ENCODE peak calls at places on chromosome 15, in nine cellular contexts. W, T, E, I, L, X, K, J and N are unnamed samples.

GRCh38 chr15:59205839-59206622 is 612 bp upstream of the LDHAL6B start:
- DNase-seq in W (no peak), T (no peak), E (no peak), I (no peak), L (no peak), X (no peak), K (no peak), J (no peak), N (no peak)

GRCh38 chr15:71096676-71097075 is 18.6 kb upstream of the THSD4 start:
- DNase-seq in W (no peak), T (no peak), E (no peak), I (no peak), L (peak), X (peak), K (no peak), J (no peak), N (no peak)

GRCh38 chr15:31745841-31746240 is 284.5 kb upstream of the CHRNA7 start:
- DNase-seq in W (no peak), T (no peak), E (no peak), I (no peak), L (no peak), X (no peak), K (no peak), J (no peak), N (no peak)

GRCh38 chr15:70347321-70347720 is 249.6 kb upstream of the TLE3 start:
- DNase-seq in W (no peak), T (no peak), E (no peak), I (no peak), L (no peak), X (no peak), K (no peak), J (no peak), N (no peak)

GRCh38 chr15:40069178-40070165 is 30.5 kb upstream of the SRP14 start:
- DNase-seq in W (no peak), T (peak), E (peak), I (peak), L (peak), X (peak), K (no peak), J (peak), N (peak)

GRCh38 chr15:40249477-40250303 is 10.8 kb downstream of the PAK6 start:
- DNase-seq in W (no peak), T (no peak), E (peak), I (peak), L (peak), X (no peak), K (no peak), J (peak), N (peak)

GRCh38 chr15:46865155-46865554 is 852.1 kb upstream of the SEMA6D start:
- DNase-seq in W (no peak), T (no peak), E (no peak), I (no peak), L (no peak), X (no peak), K (no peak), J (no peak), N (no peak)

GRCh38 chr15:74621936-74622335 is 6.3 kb downstream of the CLK3 start:
- DNase-seq in W (no peak), T (no peak), E (no peak), I (peak), L (no peak), X (no peak), K (no peak), J (no peak), N (no peak)

GRCh38 chr15:57772223-57772957 is 65.9 kb downstream of the POLR2M start:
- DNase-seq in W (no peak), T (no peak), E (no peak), I (peak), L (peak), X (peak), K (no peak), J (no peak), N (no peak)

GRCh38 chr15:101664303-101664913 is 12.2 kb upstream of the TM2D3 start:
- DNase-seq in W (no peak), T (no peak), E (no peak), I (no peak), L (no peak), X (no peak), K (no peak), J (no peak), N (no peak)

GRCh38 chr15:48887144-48887543 is 9.2 kb downstream of the EID1 start:
- DNase-seq in W (no peak), T (no peak), E (no peak), I (no peak), L (no peak), X (no peak), K (no peak), J (no peak), N (peak)

GRCh38 chr15:68303134-68303533 is 25.6 kb downstream of the FEM1B start:
- DNase-seq in W (no peak), T (no peak), E (no peak), I (no peak), L (no peak), X (no peak), K (no peak), J (no peak), N (no peak)

GRCh38 chr15:84947947-84948830 is 33.5 kb upstream of the PDE8A start:
- DNase-seq in W (peak), T (peak), E (no peak), I (no peak), L (peak), X (peak), K (no peak), J (peak), N (peak)

GRCh38 chr15:27410986-27411385 is 440.0 kb downstream of the GABRG3 start:
- DNase-seq in W (no peak), T (no peak), E (no peak), I (no peak), L (no peak), X (no peak), K (no peak), J (no peak), N (peak)

GRCh38 chr15:76932090-76932966 is 779 bp downstream of the RCN2 start:
- DNase-seq in W (no peak), T (no peak), E (no peak), I (no peak), L (peak), X (no peak), K (peak), J (no peak), N (peak)

GRCh38 chr15:59997070-59997701 is 6.9 kb upstream of the FOXB1 start:
- DNase-seq in W (no peak), T (no peak), E (peak), I (peak), L (no peak), X (no peak), K (peak), J (no peak), N (peak)

GRCh38 chr15:98845138-98845884 is 162.3 kb downstream of the PGPEP1L start:
- DNase-seq in W (no peak), T (no peak), E (no peak), I (no peak), L (no peak), X (no peak), K (no peak), J (no peak), N (no peak)

GRCh38 chr15:78914027-78914764 is 30.6 kb downstream of the CTSH start:
- DNase-seq in W (no peak), T (peak), E (no peak), I (peak), L (peak), X (peak), K (no peak), J (no peak), N (no peak)

GRCh38 chr15:91128028-91128427 is 28.0 kb downstream of the SV2B start:
- DNase-seq in W (no peak), T (no peak), E (no peak), I (no peak), L (no peak), X (no peak), K (no peak), J (no peak), N (no peak)

GRCh38 chr15:76335129-76335850 is 1.3 kb upstream of the ISL2 start:
- DNase-seq in W (no peak), T (no peak), E (no peak), I (peak), L (no peak), X (no peak), K (no peak), J (no peak), N (no peak)